ENCODE peak calls at places on chromosomes 7 and 10, in six cellular contexts. Y, K, I, N, T and M are unnamed samples. For H3K9me3, H3K4me1 and H3K27me3, the result is how much of the 10 kb centered on the place peaks cover.

GRCh38 chr10:112615269-112615668 is 168.3 kb downstream of the VTI1A start:
- DNase-seq in Y (no peak), K (no peak), I (no peak), N (no peak), T (no peak), M (no peak)

GRCh38 chr10:69636273-69636575 is 6.2 kb downstream of the FAM241B start:
- DNase-seq in Y (no peak), K (no peak), I (no peak), N (no peak), T (no peak), M (no peak)

GRCh38 chr7:67918158-67918557 is 921.5 kb downstream of the TYW1 start:
- DNase-seq in Y (no peak), K (no peak), I (no peak), N (no peak), T (no peak), M (no peak)

GRCh38 chr10:116215651-116216050 is 57.4 kb downstream of the GFRA1 start:
- DNase-seq in Y (no peak), K (no peak), I (no peak), N (no peak), T (no peak), M (no peak)

GRCh38 chr7:151141855-151142685 is 25.4 kb downstream of the GBX1 start:
- DNase-seq in Y (no peak), K (peak), I (no peak), N (no peak), T (no peak), M (no peak)

GRCh38 chr7:15778191-15778590 is 91.7 kb upstream of the MEOX2 start:
- DNase-seq in Y (no peak), K (no peak), I (no peak), N (no peak), T (no peak), M (no peak)

GRCh38 chr7:149796287-149796860 is 23.0 kb upstream of the ZNF467 start:
- DNase-seq in Y (no peak), K (no peak), I (no peak), N (no peak), T (no peak), M (no peak)

GRCh38 chr10:14491814-14492213 is 161.1 kb upstream of the FRMD4A start:
- DNase-seq in Y (no peak), K (no peak), I (no peak), N (no peak), T (no peak), M (no peak)

GRCh38 chr10:78184851-78185692 is 151.4 kb downstream of the RPS24 start:
- DNase-seq in Y (no peak), K (no peak), I (no peak), N (no peak), T (no peak), M (no peak)

GRCh38 chr7:47336178-47337020 is 245.5 kb downstream of the TNS3 start:
- DNase-seq in Y (no peak), K (no peak), I (no peak), N (peak), T (peak), M (no peak)

GRCh38 chr10:17655567-17656146 is 11.7 kb downstream of the STAM start:
- DNase-seq in Y (no peak), K (no peak), I (no peak), N (no peak), T (no peak), M (no peak)

GRCh38 chr10:123884351-123884906 is 7.2 kb downstream of the CPXM2 start:
- DNase-seq in Y (no peak), K (peak), I (no peak), N (no peak), T (no peak), M (no peak)

GRCh38 chr10:34262965-34263364 is 552.1 kb downstream of the PARD3 start:
- DNase-seq in Y (no peak), K (no peak), I (no peak), N (no peak), T (no peak), M (no peak)

GRCh38 chr7:112985377-112985987 is 101.1 kb downstream of the GPR85 start:
- DNase-seq in Y (no peak), K (no peak), I (no peak), N (peak), T (peak), M (peak)

GRCh38 chr10:94412439-94412838 is 10.1 kb downstream of the TBC1D12 start:
- DNase-seq in Y (no peak), K (no peak), I (no peak), N (no peak), T (peak), M (no peak)

GRCh38 chr10:131908151-131908550 is 7.3 kb downstream of the PPP2R2D start:
- DNase-seq in Y (no peak), K (no peak), I (no peak), N (no peak), T (no peak), M (no peak)

DNA sequence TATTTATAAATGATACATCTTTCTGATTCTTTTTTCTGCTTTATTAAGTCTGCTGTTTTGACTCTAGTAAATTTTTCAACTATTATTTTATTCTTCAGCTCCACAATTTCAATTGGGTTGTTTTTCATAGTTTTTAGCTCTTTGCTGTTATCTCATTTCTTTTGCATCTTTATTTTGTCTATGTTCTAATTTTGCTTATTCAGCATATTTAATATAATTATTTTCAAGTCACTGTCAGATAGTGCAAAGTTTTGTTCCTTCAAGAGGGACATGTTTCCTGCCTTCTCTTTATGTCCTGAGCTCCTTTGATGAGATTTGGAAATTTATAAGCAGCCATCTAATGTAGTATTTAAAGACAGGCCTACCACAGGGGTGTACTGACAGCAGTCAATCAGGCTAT is 131.5 kb upstream of the ZNF722 start:
- DNase-seq in Y (no peak), K (no peak), I (no peak), N (no peak), T (no peak), M (no peak)
- H3K9me3 ChIP-seq in Y (under half), K (under half), I (under half), N (under half), T (under half), M (under half)

DNA sequence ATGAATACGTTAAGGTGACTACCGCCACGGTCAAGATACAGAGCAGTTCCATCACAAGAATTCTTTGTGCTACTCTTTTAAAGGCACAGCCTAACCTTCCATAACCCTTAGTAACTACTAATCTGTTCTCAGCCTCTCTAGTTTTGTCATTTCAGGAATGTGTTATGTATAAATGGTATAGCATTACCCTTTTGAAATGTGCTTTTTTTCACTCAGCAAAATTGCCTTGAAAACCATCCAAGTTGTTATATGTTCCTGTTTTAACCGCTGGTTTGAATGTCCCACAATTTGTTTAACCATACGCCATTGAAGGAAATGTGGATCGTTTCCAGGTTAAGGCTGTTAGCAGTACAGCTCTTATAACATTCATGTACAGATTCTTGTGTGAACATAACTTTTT is 32.0 kb downstream of the WAC start:
- DNase-seq in Y (no peak), K (no peak), I (no peak), N (no peak), T (peak), M (no peak)
- H3K4me1 ChIP-seq in Y (under half), K (under half), I (half or more), N (under half), T (under half), M (half or more)

DNA sequence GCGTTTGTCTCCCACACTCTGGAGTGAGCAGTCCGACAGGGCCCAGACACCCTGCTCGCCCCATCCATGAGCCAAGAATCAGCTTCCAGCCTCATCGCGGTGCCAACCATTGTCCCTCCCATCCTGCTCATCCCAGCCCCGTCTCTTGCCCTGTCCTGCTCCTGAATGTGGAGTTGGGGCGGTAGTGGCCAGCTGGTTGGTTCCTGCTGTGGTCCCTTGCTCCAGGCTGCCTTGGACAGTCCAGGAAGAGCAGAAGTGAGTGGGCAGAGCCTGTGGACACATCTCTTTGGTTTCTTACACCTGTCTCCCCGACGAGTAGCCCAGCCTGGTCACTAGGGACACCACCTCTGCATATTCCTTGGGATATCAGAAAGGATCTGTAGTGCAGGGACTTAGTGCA is 63.9 kb downstream of the CDH23 start:
- DNase-seq in Y (no peak), K (no peak), I (no peak), N (no peak), T (no peak), M (no peak)
- H3K27me3 ChIP-seq in Y (under half), K (under half), I (under half), N (under half), T (under half), M (under half)

GRCh38 chr7:156857757-156858156 is 35.2 kb downstream of the LMBR1 start:
- DNase-seq in Y (no peak), K (no peak), I (no peak), N (no peak), T (no peak), M (no peak)
- H3K9me3 ChIP-seq in Y (under half), K (under half), I (under half), N (under half), T (under half), M (under half)

GRCh38 chr10:1133495-1134045 is 77.4 kb downstream of the WDR37 start:
- DNase-seq in Y (no peak), K (no peak), I (no peak), N (no peak), T (no peak), M (no peak)

GRCh38 chr10:1130995-1131790 is 75.0 kb downstream of the WDR37 start:
- DNase-seq in Y (no peak), K (no peak), I (no peak), N (no peak), T (no peak), M (no peak)

GRCh38 chr10:1134156-1134555 is 78.0 kb downstream of the WDR37 start:
- DNase-seq in Y (no peak), K (no peak), I (no peak), N (no peak), T (no peak), M (no peak)

GRCh38 chr10:1130226-1130625 is 74.0 kb downstream of the WDR37 start:
- DNase-seq in Y (no peak), K (no peak), I (no peak), N (no peak), T (no peak), M (no peak)

GRCh38 chr10:1132584-1132983 is 76.4 kb downstream of the WDR37 start:
- DNase-seq in Y (no peak), K (no peak), I (no peak), N (no peak), T (no peak), M (no peak)
- H3K4me1 ChIP-seq in Y (under half), K (under half), I (under half), N (under half), T (under half), M (under half)

GRCh38 chr7:32222251-32222900 is 152.2 kb upstream of the PDE1C start:
- DNase-seq in Y (no peak), K (no peak), I (no peak), N (no peak), T (no peak), M (no peak)
- H3K27me3 ChIP-seq in Y (under half), K (under half), I (under half), N (under half), T (under half), M (under half)

GRCh38 chr10:38054361-38054797 is 39.8 kb upstream of the ZNF37A start:
- DNase-seq in Y (no peak), K (no peak), I (no peak), N (no peak), T (peak), M (peak)
- H3K9me3 ChIP-seq in Y (under half), K (under half), I (under half), N (under half), T (under half), M (under half)